ENCODE peak calls at places on chromosome 12, in six cellular contexts. W is colonic mucosa; C is MCF 10A; R is prostate gland; V is CD4-positive, alpha-beta T cell; E is heart left ventricle. F is an unnamed sample.

GRCh38 chr12:28026701-28027100 is 54.2 kb upstream of the PTHLH start:
- DNase-seq in W (no peak), C (peak), R (no peak), V (no peak), E (no peak), F (no peak)

GRCh38 chr12:31989987-31990386 is 30.8 kb downstream of the RESF1 start:
- DNase-seq in W (no peak), C (peak), R (no peak), V (no peak), E (no peak), F (no peak)

GRCh38 chr12:113203852-113204760 is 17.2 kb upstream of the TPCN1 start:
- DNase-seq in W (no peak), C (no peak), R (no peak), V (no peak), E (no peak), F (no peak)

GRCh38 chr12:96500686-96501085 is 11.3 kb downstream of the CFAP54 start:
- DNase-seq in W (no peak), C (peak), R (no peak), V (no peak), E (no peak), F (no peak)

GRCh38 chr12:50333441-50333840 is 50.1 kb upstream of the LIMA1 start:
- DNase-seq in W (no peak), C (no peak), R (no peak), V (no peak), E (no peak), F (no peak)

GRCh38 chr12:14896477-14897184 is 11.0 kb upstream of the MGP start:
- DNase-seq in W (no peak), C (peak), R (no peak), V (no peak), E (no peak), F (no peak)

GRCh38 chr12:95142752-95143151 is 69.3 kb upstream of the NR2C1 start:
- DNase-seq in W (no peak), C (no peak), R (no peak), V (no peak), E (no peak), F (no peak)

GRCh38 chr12:109706747-109707469 is 6.7 kb upstream of the FAM222A start:
- DNase-seq in W (peak), C (no peak), R (no peak), V (no peak), E (no peak), F (no peak)

DNA sequence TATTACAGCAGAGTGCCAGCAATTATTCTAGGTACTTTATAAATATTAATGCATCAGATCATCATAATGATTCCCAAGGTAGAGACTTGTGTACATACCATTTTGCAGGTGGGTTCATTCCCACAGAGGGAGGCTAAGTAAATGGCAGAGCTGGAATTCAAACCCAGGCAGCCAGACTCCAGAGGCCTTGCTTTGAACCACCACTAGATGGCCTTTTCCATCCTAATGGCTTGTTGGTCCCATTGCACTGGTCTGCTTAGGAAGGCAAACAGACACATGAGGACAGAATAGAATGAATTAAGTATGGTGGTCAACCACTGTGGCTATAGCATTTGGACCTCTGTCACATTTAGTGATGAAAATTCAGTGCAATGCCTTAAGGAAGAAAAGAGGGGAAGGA is 158.7 kb downstream of the METTL25 start:
- DNase-seq in W (no peak), C (peak), R (no peak), V (no peak), E (no peak), F (no peak)
- TF ChIP-seq CTCF in W (peak), C (peak), R (no peak), V (peak), E (no peak), F (no peak)

DNA sequence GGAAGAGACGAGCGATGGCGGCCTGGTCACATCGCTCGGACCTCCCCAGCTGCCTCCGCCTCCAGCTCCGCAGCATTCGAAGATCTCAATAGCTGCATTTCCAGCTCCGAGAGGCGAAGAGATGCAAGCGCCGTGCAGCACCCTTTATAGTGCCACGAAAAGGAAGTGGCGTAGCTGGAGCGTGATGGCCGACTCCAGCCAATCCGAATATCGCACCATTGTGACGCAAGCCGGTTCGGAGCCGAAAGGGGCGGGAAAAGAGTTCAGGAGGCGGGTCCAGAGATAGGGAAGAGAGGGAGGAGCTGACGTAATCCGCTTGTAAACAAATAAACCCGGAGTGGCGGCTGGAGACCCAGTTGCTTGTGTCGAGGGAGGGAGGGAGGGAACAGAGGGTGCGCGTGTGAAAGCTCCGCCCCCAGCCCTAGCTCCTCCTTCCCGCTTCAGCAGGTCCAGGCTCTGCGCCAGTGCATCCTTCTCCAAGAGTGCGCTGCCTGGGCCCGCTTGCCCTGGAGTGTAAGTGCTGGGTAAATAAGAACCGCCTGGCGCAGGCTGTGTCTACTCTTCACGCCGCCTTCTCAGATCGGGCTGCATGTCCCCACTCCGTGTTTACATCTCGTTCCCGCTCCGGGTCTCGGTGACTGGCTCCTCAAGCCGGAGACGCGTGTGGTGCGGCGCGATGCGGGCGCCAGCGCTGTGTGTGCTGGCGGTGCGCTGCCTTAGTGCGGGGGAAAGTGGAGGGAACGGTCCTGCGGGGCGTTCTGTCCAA is at the start of gene BTG1:
- DNase-seq in W (peak), C (peak), R (peak), V (peak), E (peak), F (peak)
- TF ChIP-seq CTCF in W (no peak), C (no peak), R (peak), V (no peak), E (no peak), F (no peak)

GRCh38 chr12:115010324-115010995 is 326.5 kb upstream of the TBX3 start:
- DNase-seq in W (no peak), C (peak), R (no peak), V (no peak), E (no peak), F (no peak)

GRCh38 chr12:115013668-115014072 is 329.7 kb upstream of the TBX3 start:
- DNase-seq in W (no peak), C (no peak), R (no peak), V (no peak), E (peak), F (no peak)

GRCh38 chr12:115012861-115013667 is 329.1 kb upstream of the TBX3 start:
- DNase-seq in W (no peak), C (no peak), R (no peak), V (no peak), E (peak), F (peak)

GRCh38 chr12:115008951-115009350 is 325.0 kb upstream of the TBX3 start:
- DNase-seq in W (no peak), C (no peak), R (no peak), V (no peak), E (no peak), F (no peak)

DNA sequence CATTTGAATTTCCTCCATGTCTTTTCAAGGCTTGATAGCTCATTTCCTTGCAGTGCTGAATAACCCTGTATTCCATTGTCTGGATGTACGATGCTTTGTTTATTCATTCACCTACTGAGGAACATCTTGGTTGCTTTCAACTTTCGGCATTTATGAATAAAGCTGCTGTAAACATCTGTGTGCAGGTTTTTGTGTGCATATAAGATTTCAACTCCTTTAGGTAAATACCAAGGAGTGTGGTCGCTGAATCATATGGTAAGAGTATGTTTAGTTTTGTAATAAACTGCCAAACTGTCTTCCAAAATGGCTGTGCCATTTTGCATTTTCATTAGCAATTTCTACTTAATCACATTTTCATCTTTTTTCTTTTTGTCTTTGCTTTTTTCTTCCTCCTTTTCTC is 327.7 kb upstream of the TBX3 start:
- DNase-seq in W (no peak), C (no peak), R (no peak), V (no peak), E (no peak), F (no peak)
- TF ChIP-seq CTCF in W (no peak), C (no peak), R (no peak), V (no peak), E (no peak), F (no peak)

GRCh38 chr12:5428332-5429221 is 3.3 kb upstream of the NTF3 start:
- DNase-seq in W (no peak), C (no peak), R (no peak), V (no peak), E (no peak), F (no peak)
- TF ChIP-seq CTCF in W (peak), C (no peak), R (peak), V (no peak), E (peak), F (peak)